ENCODE peak calls at places on chromosomes 7 and 10, in seven cellular contexts. One of them, this sample, is unnamed.

GRCh38 chr10:111983970-111984525 is 199.5 kb downstream of the GPAM start:
- DNase-seq in Right ventricle myocardium inferior: no peak
- DNase-seq in lung: no peak
- DNase-seq in HS-5: no peak
- DNase-seq in activated T-helper 1 cell treated with Interleukin-2 at 50 U/mL for 16 hours: no peak
- DNase-seq in A549: no peak
- DNase-seq in GDM1: no peak
- DNase-seq in this sample: no peak

GRCh38 chr7:120856621-120857352 is 1.2 kb downstream of the TSPAN12 start:
- DNase-seq in HS-5: no peak
- DNase-seq in GDM1: no peak
- DNase-seq in Right ventricle myocardium inferior: peak; percentile 62
- DNase-seq in lung: peak; percentile 37
- DNase-seq in activated T-helper 1 cell treated with Interleukin-2 at 50 U/mL for 16 hours: no peak
- DNase-seq in A549: peak; percentile 39
- DNase-seq in this sample: peak; percentile 45

GRCh38 chr10:101303087-101303753 is 50.7 kb upstream of the BTRC start:
- DNase-seq in GDM1: no peak
- DNase-seq in HS-5: no peak
- DNase-seq in Right ventricle myocardium inferior: no peak
- DNase-seq in A549: no peak
- DNase-seq in activated T-helper 1 cell treated with Interleukin-2 at 50 U/mL for 16 hours: no peak
- DNase-seq in lung: no peak
- DNase-seq in this sample: no peak

GRCh38 chr10:126749030-126749655 is 78.7 kb upstream of the C10orf90 start:
- DNase-seq in HS-5: peak; percentile 67
- DNase-seq in activated T-helper 1 cell treated with Interleukin-2 at 50 U/mL for 16 hours: no peak
- DNase-seq in GDM1: peak; percentile 36
- DNase-seq in A549: peak; percentile 84
- DNase-seq in lung: peak; percentile 75
- DNase-seq in Right ventricle myocardium inferior: peak; percentile 68
- DNase-seq in this sample: peak; percentile 70

GRCh38 chr10:93752761-93753160 is 5.0 kb upstream of the LGI1 start:
- DNase-seq in GDM1: no peak
- DNase-seq in lung: no peak
- DNase-seq in HS-5: peak; percentile 13
- DNase-seq in A549: peak; percentile 70
- DNase-seq in Right ventricle myocardium inferior: no peak
- DNase-seq in activated T-helper 1 cell treated with Interleukin-2 at 50 U/mL for 16 hours: no peak
- DNase-seq in this sample: no peak

GRCh38 chr10:24465124-24465874 is 256.4 kb downstream of the KIAA1217 start:
- DNase-seq in A549: no peak
- DNase-seq in lung: peak; percentile 33
- DNase-seq in activated T-helper 1 cell treated with Interleukin-2 at 50 U/mL for 16 hours: no peak
- DNase-seq in HS-5: no peak
- DNase-seq in Right ventricle myocardium inferior: no peak
- DNase-seq in GDM1: no peak
- DNase-seq in this sample: peak; percentile 69

GRCh38 chr10:43808136-43808535 is 159.5 kb upstream of the ZNF32 start:
- DNase-seq in A549: no peak
- DNase-seq in lung: no peak
- DNase-seq in GDM1: no peak
- DNase-seq in activated T-helper 1 cell treated with Interleukin-2 at 50 U/mL for 16 hours: no peak
- DNase-seq in HS-5: no peak
- DNase-seq in Right ventricle myocardium inferior: no peak
- DNase-seq in this sample: no peak

GRCh38 chr10:96374004-96374403 is 15.2 kb upstream of the OPALIN start:
- DNase-seq in A549: no peak
- DNase-seq in GDM1: no peak
- DNase-seq in activated T-helper 1 cell treated with Interleukin-2 at 50 U/mL for 16 hours: no peak
- DNase-seq in lung: no peak
- DNase-seq in HS-5: no peak
- DNase-seq in Right ventricle myocardium inferior: no peak
- DNase-seq in this sample: no peak

GRCh38 chr10:72011468-72011867 is 47.3 kb downstream of the CHST3 start:
- DNase-seq in activated T-helper 1 cell treated with Interleukin-2 at 50 U/mL for 16 hours: no peak
- DNase-seq in HS-5: no peak
- DNase-seq in lung: no peak
- DNase-seq in A549: no peak
- DNase-seq in GDM1: no peak
- DNase-seq in Right ventricle myocardium inferior: peak; percentile 37
- DNase-seq in this sample: no peak

GRCh38 chr7:28472332-28472731 is 60.0 kb downstream of the CREB5 start:
- DNase-seq in activated T-helper 1 cell treated with Interleukin-2 at 50 U/mL for 16 hours: no peak
- DNase-seq in HS-5: no peak
- DNase-seq in lung: no peak
- DNase-seq in GDM1: no peak
- DNase-seq in A549: no peak
- DNase-seq in Right ventricle myocardium inferior: no peak
- DNase-seq in this sample: no peak

GRCh38 chr7:27130540-27131389 is at the start of gene HOXA4:
- DNase-seq in A549: peak; percentile 84
- DNase-seq in activated T-helper 1 cell treated with Interleukin-2 at 50 U/mL for 16 hours: peak; percentile 45
- DNase-seq in lung: peak; percentile 77
- DNase-seq in HS-5: no peak
- DNase-seq in Right ventricle myocardium inferior: peak; percentile 94
- DNase-seq in GDM1: no peak
- DNase-seq in this sample: peak; percentile 54

GRCh38 chr10:119284679-119285096 is 77.3 kb downstream of the GRK5 start:
- DNase-seq in HS-5: no peak
- DNase-seq in A549: no peak
- DNase-seq in GDM1: no peak
- DNase-seq in Right ventricle myocardium inferior: no peak
- DNase-seq in lung: no peak
- DNase-seq in activated T-helper 1 cell treated with Interleukin-2 at 50 U/mL for 16 hours: no peak
- DNase-seq in this sample: no peak

GRCh38 chr10:31866118-31866670 is 62.4 kb downstream of the ARHGAP12 start:
- DNase-seq in activated T-helper 1 cell treated with Interleukin-2 at 50 U/mL for 16 hours: no peak
- DNase-seq in HS-5: no peak
- DNase-seq in GDM1: no peak
- DNase-seq in Right ventricle myocardium inferior: no peak
- DNase-seq in A549: peak; percentile 68
- DNase-seq in lung: no peak
- DNase-seq in this sample: no peak

GRCh38 chr10:33556581-33556980 is 222.1 kb upstream of the NRP1 start:
- DNase-seq in lung: no peak
- DNase-seq in HS-5: no peak
- DNase-seq in A549: no peak
- DNase-seq in Right ventricle myocardium inferior: no peak
- DNase-seq in activated T-helper 1 cell treated with Interleukin-2 at 50 U/mL for 16 hours: no peak
- DNase-seq in GDM1: no peak
- DNase-seq in this sample: no peak

GRCh38 chr7:34043461-34044318 is 138.4 kb downstream of the BMPER start:
- DNase-seq in activated T-helper 1 cell treated with Interleukin-2 at 50 U/mL for 16 hours: no peak
- DNase-seq in GDM1: no peak
- DNase-seq in A549: no peak
- DNase-seq in lung: no peak
- DNase-seq in HS-5: no peak
- DNase-seq in Right ventricle myocardium inferior: no peak
- DNase-seq in this sample: no peak

GRCh38 chr10:14282271-14282670 is 48.5 kb downstream of the FRMD4A start:
- DNase-seq in GDM1: no peak
- DNase-seq in A549: peak; percentile 6
- DNase-seq in Right ventricle myocardium inferior: no peak
- DNase-seq in HS-5: no peak
- DNase-seq in activated T-helper 1 cell treated with Interleukin-2 at 50 U/mL for 16 hours: no peak
- DNase-seq in lung: no peak
- DNase-seq in this sample: no peak

GRCh38 chr10:8311526-8312070 is 257.1 kb downstream of the GATA3 start:
- DNase-seq in HS-5: no peak
- DNase-seq in activated T-helper 1 cell treated with Interleukin-2 at 50 U/mL for 16 hours: no peak
- DNase-seq in A549: no peak
- DNase-seq in GDM1: no peak
- DNase-seq in lung: no peak
- DNase-seq in Right ventricle myocardium inferior: no peak
- DNase-seq in this sample: no peak

GRCh38 chr7:116854132-116854531 is 8.3 kb upstream of the CAPZA2 start:
- DNase-seq in HS-5: no peak
- DNase-seq in activated T-helper 1 cell treated with Interleukin-2 at 50 U/mL for 16 hours: no peak
- DNase-seq in Right ventricle myocardium inferior: no peak
- DNase-seq in GDM1: no peak
- DNase-seq in A549: no peak
- DNase-seq in lung: no peak
- DNase-seq in this sample: no peak

GRCh38 chr10:104090597-104090996 is 4.9 kb upstream of the COL17A1 start:
- DNase-seq in HS-5: no peak
- DNase-seq in GDM1: no peak
- DNase-seq in lung: no peak
- DNase-seq in activated T-helper 1 cell treated with Interleukin-2 at 50 U/mL for 16 hours: no peak
- DNase-seq in A549: no peak
- DNase-seq in Right ventricle myocardium inferior: no peak
- DNase-seq in this sample: no peak

GRCh38 chr10:101817542-101818118 is 614 bp downstream of the OGA start:
- DNase-seq in activated T-helper 1 cell treated with Interleukin-2 at 50 U/mL for 16 hours: peak; percentile 13
- DNase-seq in HS-5: peak; percentile 82
- DNase-seq in Right ventricle myocardium inferior: peak; percentile 94
- DNase-seq in GDM1: peak; percentile 29
- DNase-seq in A549: peak; percentile 91
- DNase-seq in lung: peak; percentile 93
- DNase-seq in this sample: peak; percentile 48

GRCh38 chr10:74008212-74008731 is 10.4 kb downstream of the VCL start:
- DNase-seq in HS-5: peak; percentile 87
- DNase-seq in Right ventricle myocardium inferior: no peak
- DNase-seq in GDM1: no peak
- DNase-seq in A549: no peak
- DNase-seq in activated T-helper 1 cell treated with Interleukin-2 at 50 U/mL for 16 hours: no peak
- DNase-seq in lung: no peak
- DNase-seq in this sample: peak; percentile 3

GRCh38 chr10:127148933-127149220 is 47.5 kb downstream of the INSYN2A start:
- DNase-seq in GDM1: no peak
- DNase-seq in Right ventricle myocardium inferior: no peak
- DNase-seq in A549: peak; percentile 56
- DNase-seq in lung: no peak
- DNase-seq in HS-5: peak; percentile 82
- DNase-seq in activated T-helper 1 cell treated with Interleukin-2 at 50 U/mL for 16 hours: no peak
- DNase-seq in this sample: no peak

GRCh38 chr10:772227-772637 is 82.8 kb upstream of the DIP2C start:
- DNase-seq in Right ventricle myocardium inferior: no peak
- DNase-seq in activated T-helper 1 cell treated with Interleukin-2 at 50 U/mL for 16 hours: no peak
- DNase-seq in HS-5: no peak
- DNase-seq in GDM1: no peak
- DNase-seq in A549: no peak
- DNase-seq in lung: peak; percentile 25
- DNase-seq in this sample: no peak

GRCh38 chr7:26525413-26526287 is 234.0 kb downstream of the SNX10 start:
- DNase-seq in lung: no peak
- DNase-seq in HS-5: no peak
- DNase-seq in Right ventricle myocardium inferior: no peak
- DNase-seq in activated T-helper 1 cell treated with Interleukin-2 at 50 U/mL for 16 hours: no peak
- DNase-seq in GDM1: peak; percentile 61
- DNase-seq in A549: no peak
- DNase-seq in this sample: no peak

GRCh38 chr7:78496226-78496625 is 697.7 kb downstream of the PHTF2 start:
- DNase-seq in HS-5: no peak
- DNase-seq in A549: no peak
- DNase-seq in Right ventricle myocardium inferior: no peak
- DNase-seq in GDM1: no peak
- DNase-seq in lung: no peak
- DNase-seq in activated T-helper 1 cell treated with Interleukin-2 at 50 U/mL for 16 hours: no peak
- DNase-seq in this sample: no peak

GRCh38 chr7:74379938-74380337 is 73.8 kb upstream of the GTF2IRD1 start:
- DNase-seq in lung: no peak
- DNase-seq in A549: no peak
- DNase-seq in GDM1: no peak
- DNase-seq in activated T-helper 1 cell treated with Interleukin-2 at 50 U/mL for 16 hours: no peak
- DNase-seq in HS-5: no peak
- DNase-seq in Right ventricle myocardium inferior: no peak
- DNase-seq in this sample: no peak